ENCODE peak calls at places on chromosome 1, in four cellular contexts. B is cardiac fibroblast, H is heart right ventricle, C is AG04450. U is an unnamed sample.

GRCh38 chr1:53500184-53501064 is 41.2 kb downstream of the DMRTB1 start:
- DNase-seq in B (no peak), H (no peak), C (no peak), U (no peak)

GRCh38 chr1:27360159-27361043 is 6.4 kb downstream of the MAP3K6 start:
- DNase-seq in B (no peak), H (no peak), C (no peak), U (no peak)

GRCh38 chr1:55141295-55141893 is 73.8 kb downstream of the USP24 start:
- DNase-seq in B (no peak), H (no peak), C (no peak), U (no peak)

GRCh38 chr1:11806307-11806936 is 431 bp downstream of the CLCN6 start:
- DNase-seq in B (peak), H (peak), C (no peak), U (peak)

GRCh38 chr1:112925015-112925414 is 31.0 kb downstream of the SLC16A1 start:
- DNase-seq in B (no peak), H (no peak), C (no peak), U (no peak)

GRCh38 chr1:21084111-21084510 is 92.6 kb downstream of the EIF4G3 start:
- DNase-seq in B (no peak), H (no peak), C (no peak), U (no peak)

GRCh38 chr1:86537928-86538695 is 8.8 kb upstream of the CLCA4 start:
- DNase-seq in B (peak), H (no peak), C (no peak), U (peak)

GRCh38 chr1:24898152-24898908 is 31.7 kb downstream of the RUNX3 start:
- DNase-seq in B (peak), H (peak), C (no peak), U (peak)

GRCh38 chr1:17437260-17438175 is 2.0 kb downstream of the RCC2 start:
- DNase-seq in B (peak), H (peak), C (no peak), U (peak)

GRCh38 chr1:115230281-115230680 is 107.8 kb downstream of the NGF start:
- DNase-seq in B (no peak), H (no peak), C (no peak), U (no peak)

GRCh38 chr1:30451532-30452125 is 271.8 kb downstream of the MATN1 start:
- DNase-seq in B (no peak), H (no peak), C (no peak), U (no peak)

GRCh38 chr1:54312874-54313316 is 93.3 kb downstream of the SSBP3 start:
- DNase-seq in B (peak), H (peak), C (peak), U (peak)

GRCh38 chr1:28078680-28079626 is 9.5 kb downstream of the EYA3 start:
- DNase-seq in B (peak), H (no peak), C (no peak), U (peak)

GRCh38 chr1:205440121-205440475 is 15.7 kb downstream of the BLACAT1 start:
- DNase-seq in B (no peak), H (no peak), C (no peak), U (no peak)

GRCh38 chr1:65813956-65814355 is 21.3 kb downstream of the PDE4B start:
- DNase-seq in B (no peak), H (no peak), C (no peak), U (no peak)

GRCh38 chr1:68470388-68470970 is 20.7 kb upstream of the RPE65 start:
- DNase-seq in B (peak), H (no peak), C (no peak), U (peak)

GRCh38 chr1:85707990-85708825 is at the start of gene ZNHIT6:
- DNase-seq in B (peak), H (peak), C (peak), U (peak)

GRCh38 chr1:35031103-35031452 is 667 bp downstream of the ZMYM6 start:
- DNase-seq in B (peak), H (peak), C (no peak), U (peak)

GRCh38 chr1:51729824-51730284 is 113.0 kb downstream of the OSBPL9 start:
- DNase-seq in B (peak), H (no peak), C (no peak), U (peak)

GRCh38 chr1:64499966-64500365 is 30.0 kb downstream of the CACHD1 start:
- DNase-seq in B (no peak), H (no peak), C (no peak), U (no peak)

DNA sequence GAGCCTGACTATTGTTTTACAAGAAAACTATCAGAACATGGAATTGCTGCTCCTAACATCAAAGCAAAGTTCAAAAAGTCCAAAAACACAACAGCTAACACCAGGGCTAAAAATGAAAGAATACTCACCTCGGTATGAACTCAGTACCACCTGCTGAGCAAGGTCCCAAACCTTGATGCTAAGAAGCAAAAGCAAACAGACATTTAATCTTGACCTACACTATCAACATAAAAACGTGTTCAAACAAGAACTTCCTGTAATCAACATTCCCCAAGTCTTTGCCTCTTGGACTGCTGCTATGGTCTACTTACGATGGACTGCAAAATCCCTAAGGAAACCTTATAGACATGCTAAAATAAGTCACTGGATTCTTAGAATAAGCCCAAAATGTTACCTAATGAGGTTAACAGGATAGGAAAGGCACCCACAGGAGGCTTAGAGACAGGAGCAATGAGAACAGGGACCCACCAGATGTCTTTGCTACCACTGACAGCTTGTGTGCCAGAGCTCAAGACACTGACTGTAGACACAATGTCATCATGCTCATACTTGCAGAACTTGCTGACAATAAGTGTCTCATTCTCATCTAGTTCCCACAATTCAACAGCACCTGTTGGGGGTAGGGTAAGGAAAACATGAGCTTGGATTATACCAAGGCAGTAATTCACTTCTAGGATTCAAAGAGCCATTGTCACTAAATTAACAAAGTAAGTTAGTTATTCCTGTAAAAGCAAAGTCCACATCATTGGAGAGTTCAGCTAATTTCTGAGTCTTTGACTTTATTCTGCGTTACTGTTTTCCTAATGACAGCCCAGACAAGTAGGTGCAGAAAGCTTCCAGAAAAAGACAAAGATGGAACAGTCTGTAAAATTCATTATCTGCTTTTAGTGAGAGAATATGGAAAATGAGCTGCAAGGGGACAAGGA is 1.8 kb downstream of the WDR77 start:
- DNase-seq in B (no peak), H (no peak), C (no peak), U (peak)
- H3K4me3 ChIP-seq in B (no peak), H (no peak), C (peak), U (no peak)

GRCh38 chr1:33468011-33468410 is 4.4 kb upstream of the ZSCAN20 start:
- DNase-seq in B (no peak), H (no peak), C (no peak), U (no peak)
- TF ChIP-seq CTCF in B (no peak), H (no peak), C (no peak), U (no peak)

GRCh38 chr1:13781228-13781627 is 81.2 kb downstream of the PRDM2 start:
- DNase-seq in B (no peak), H (no peak), C (no peak), U (no peak)

GRCh38 chr1:13783551-13783950 is 83.6 kb downstream of the PRDM2 start:
- DNase-seq in B (no peak), H (no peak), C (no peak), U (peak)

GRCh38 chr1:13782634-13782995 is 82.6 kb downstream of the PRDM2 start:
- DNase-seq in B (no peak), H (no peak), C (no peak), U (no peak)

GRCh38 chr1:13780780-13781179 is 80.8 kb downstream of the PRDM2 start:
- DNase-seq in B (no peak), H (no peak), C (no peak), U (no peak)

DNA sequence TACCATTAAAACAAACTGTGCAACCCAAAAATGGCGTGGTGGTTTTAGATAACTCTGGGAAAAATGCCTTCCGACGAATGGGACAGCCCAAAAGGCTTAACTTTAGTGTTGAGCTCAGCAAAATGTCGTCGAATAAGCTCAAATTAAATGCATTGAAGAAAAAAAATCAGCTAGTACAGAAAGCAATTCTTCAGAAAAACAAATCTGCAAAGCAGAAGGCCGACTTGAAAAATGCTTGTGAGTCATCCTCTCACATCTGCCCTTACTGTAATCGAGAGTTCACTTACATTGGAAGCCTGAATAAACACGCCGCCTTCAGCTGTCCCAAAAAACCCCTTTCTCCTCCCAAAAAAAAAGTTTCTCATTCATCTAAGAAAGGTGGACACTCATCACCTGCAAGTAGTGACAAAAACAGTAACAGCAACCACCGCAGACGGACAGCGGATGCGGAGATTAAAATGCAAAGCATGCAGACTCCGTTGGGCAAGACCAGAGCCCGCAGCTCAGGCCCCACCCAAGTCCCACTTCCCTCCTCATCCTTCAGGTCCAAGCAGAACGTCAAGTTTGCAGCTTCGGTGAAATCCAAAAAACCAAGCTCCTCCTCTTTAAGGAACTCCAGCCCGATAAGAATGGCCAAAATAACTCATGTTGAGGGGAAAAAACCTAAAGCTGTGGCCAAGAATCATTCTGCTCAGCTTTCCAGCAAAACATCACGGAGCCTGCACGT is 82.1 kb downstream of the PRDM2 start:
- DNase-seq in B (peak), H (no peak), C (peak), U (peak)
- H3K4me3 ChIP-seq in B (no peak), H (no peak), C (peak), U (no peak)

GRCh38 chr1:168470821-168471473 is 72.8 kb downstream of the XCL2 start:
- DNase-seq in B (peak), H (no peak), C (peak), U (peak)
- TF ChIP-seq CTCF in B (peak), H (no peak), C (no peak), U (no peak)

DNA sequence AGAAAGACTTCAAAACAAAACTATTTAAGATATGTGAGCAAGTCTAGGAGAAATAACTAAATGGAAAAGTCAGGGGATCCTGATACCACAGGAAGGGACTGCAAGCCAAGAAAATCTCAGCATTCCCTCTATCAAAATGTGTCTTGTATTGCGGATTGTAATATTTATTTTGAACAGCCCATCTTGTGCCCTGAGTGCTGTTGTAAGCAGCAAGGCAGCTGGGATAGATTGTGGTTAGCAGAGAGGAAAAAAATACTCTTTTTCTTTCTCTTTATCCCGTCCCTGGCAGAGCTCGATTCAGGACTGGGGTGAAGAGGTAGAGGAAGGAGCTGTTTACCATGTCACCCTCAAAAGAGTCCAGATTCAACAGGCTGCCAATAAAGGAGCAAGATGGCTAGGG is 1.2 kb downstream of the RGL1 start:
- DNase-seq in B (peak), H (no peak), C (no peak), U (peak)
- H3K4me3 ChIP-seq in B (peak), H (peak), C (peak), U (peak)

GRCh38 chr1:208997726-208998312 is 585.7 kb upstream of the CAMK1G start:
- DNase-seq in B (peak), H (no peak), C (no peak), U (peak)
- TF ChIP-seq CTCF in B (peak), H (peak), C (peak), U (peak)

GRCh38 chr1:94608142-94608851 is 66.7 kb upstream of the F3 start:
- DNase-seq in B (no peak), H (no peak), C (no peak), U (no peak)

GRCh38 chr1:94606471-94606870 is 64.9 kb upstream of the F3 start:
- DNase-seq in B (no peak), H (no peak), C (no peak), U (no peak)

GRCh38 chr1:94609619-94610018 is 68.1 kb upstream of the F3 start:
- DNase-seq in B (no peak), H (no peak), C (no peak), U (no peak)

GRCh38 chr1:94608852-94609570 is 67.5 kb upstream of the F3 start:
- DNase-seq in B (no peak), H (no peak), C (peak), U (no peak)

GRCh38 chr1:94607398-94607797 is 65.8 kb upstream of the F3 start:
- DNase-seq in B (no peak), H (no peak), C (no peak), U (no peak)
- H3K4me3 ChIP-seq in B (no peak), H (no peak), C (no peak), U (no peak)

DNA sequence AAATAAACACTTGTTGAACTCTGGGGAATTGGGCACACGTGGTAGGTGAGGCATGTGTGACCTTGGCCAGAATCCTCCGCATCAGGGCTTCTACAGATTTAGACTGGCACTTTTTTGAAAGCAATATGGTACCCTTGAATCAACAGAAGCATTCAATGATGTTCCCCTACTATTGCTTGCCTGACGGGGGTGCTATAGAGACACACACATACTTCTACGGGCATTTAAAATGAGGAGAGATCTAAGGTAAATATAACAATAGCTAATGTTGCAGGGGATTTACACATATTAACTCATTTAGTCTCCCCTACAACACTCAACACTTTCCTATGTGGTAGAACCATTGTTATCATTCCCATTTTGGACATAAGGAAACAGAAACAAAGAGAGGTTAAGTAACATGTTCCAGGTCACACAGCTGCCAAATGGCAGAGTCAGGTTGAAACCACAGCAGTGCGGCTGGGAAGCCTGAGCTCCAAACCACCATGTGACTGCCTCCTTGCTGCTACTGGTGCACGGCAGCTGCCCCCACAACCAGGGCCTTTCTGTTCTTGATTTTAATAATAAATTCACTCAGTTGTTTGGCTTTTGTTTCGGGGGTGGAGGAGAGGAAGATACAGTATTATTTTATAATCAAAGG is 147.4 kb downstream of the ZNF281 start:
- DNase-seq in B (no peak), H (no peak), C (no peak), U (no peak)
- TF ChIP-seq CTCF in B (peak), H (no peak), C (no peak), U (no peak)